ENCODE peak calls at places on chromosomes 6 and 20, in seven cellular contexts. B, S, Z, O, V, M and Q are unnamed samples. For H3K36me3, the result is how much of the 10 kb centered on the place peaks cover.

GRCh38 chr20:52082612-52083011 is 109.0 kb downstream of the ZFP64 start:
- DNase-seq in B (no peak), S (no peak), Z (no peak), O (no peak), V (no peak), M (no peak), Q (no peak)

GRCh38 chr6:160093946-160094345 is 27.7 kb upstream of the SLC22A1 start:
- DNase-seq in B (no peak), S (no peak), Z (no peak), O (no peak), V (no peak), M (no peak), Q (no peak)

GRCh38 chr6:41167173-41167963 is 4.5 kb upstream of the TREM2 start:
- DNase-seq in B (peak), S (peak), Z (no peak), O (no peak), V (no peak), M (peak), Q (no peak)

GRCh38 chr6:40391851-40392595 is 195.1 kb downstream of the LRFN2 start:
- DNase-seq in B (no peak), S (no peak), Z (no peak), O (no peak), V (no peak), M (no peak), Q (no peak)

GRCh38 chr20:4953881-4954280 is 47.4 kb downstream of the SLC23A2 start:
- DNase-seq in B (no peak), S (no peak), Z (no peak), O (no peak), V (no peak), M (no peak), Q (no peak)

GRCh38 chr20:16158976-16159286 is 414.3 kb downstream of the KIF16B start:
- DNase-seq in B (no peak), S (no peak), Z (no peak), O (no peak), V (no peak), M (no peak), Q (no peak)

GRCh38 chr20:25054995-25055629 is 2.8 kb downstream of the ACSS1 start:
- DNase-seq in B (no peak), S (no peak), Z (no peak), O (peak), V (no peak), M (no peak), Q (no peak)

GRCh38 chr6:44169886-44170570 is 11.4 kb downstream of the CAPN11 start:
- DNase-seq in B (no peak), S (no peak), Z (no peak), O (no peak), V (no peak), M (no peak), Q (no peak)

GRCh38 chr20:22381812-22382416 is 202.5 kb downstream of the FOXA2 start:
- DNase-seq in B (no peak), S (no peak), Z (no peak), O (no peak), V (no peak), M (no peak), Q (no peak)

DNA sequence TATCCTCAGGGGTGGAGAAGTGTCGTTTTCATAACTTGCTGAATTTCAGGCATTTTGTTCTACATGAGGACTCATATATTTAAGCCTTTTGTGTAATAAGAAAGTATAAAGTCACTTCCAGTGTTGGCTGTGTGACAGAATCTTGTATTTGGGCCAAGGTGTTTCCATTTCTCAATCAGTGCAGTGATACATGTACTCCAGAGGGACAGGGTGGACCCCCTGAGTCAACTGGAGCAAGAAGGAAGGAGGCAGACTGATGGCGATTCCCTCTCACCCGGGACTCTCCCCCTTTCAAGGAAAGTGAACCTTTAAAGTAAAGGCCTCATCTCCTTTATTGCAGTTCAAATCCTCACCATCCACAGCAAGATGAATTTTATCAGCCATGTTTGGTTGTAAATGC is 20.3 kb upstream of the MAPK13 start:
- DNase-seq in B (no peak), S (no peak), Z (no peak), O (no peak), V (no peak), M (no peak), Q (no peak)
- H3K36me3 ChIP-seq in B (under half), S (under half), Z (half or more), O (under half), V (under half), M (under half), Q (under half)

DNA sequence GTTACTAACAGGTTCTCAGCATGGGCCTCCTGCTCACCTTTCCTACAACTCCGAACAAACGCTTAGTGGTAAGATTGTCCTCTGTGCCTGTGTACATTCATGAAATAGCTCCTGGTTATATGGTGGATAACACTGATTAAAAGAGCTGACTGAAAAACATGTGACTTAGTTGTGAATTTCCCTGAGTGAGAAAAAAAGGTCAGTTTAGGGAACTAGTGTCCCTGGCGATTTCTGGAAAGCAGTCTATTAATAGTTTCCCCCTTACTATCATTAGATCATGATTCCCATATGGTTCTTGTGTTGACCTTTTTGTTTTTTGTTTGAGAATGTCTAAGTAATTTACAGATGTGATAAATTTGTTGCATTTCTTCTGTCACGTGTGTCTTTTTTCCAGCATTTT is 15.6 kb downstream of the SNRPC start:
- DNase-seq in B (no peak), S (no peak), Z (no peak), O (no peak), V (no peak), M (no peak), Q (no peak)
- H3K36me3 ChIP-seq in B (under half), S (under half), Z (half or more), O (under half), V (under half), M (under half), Q (under half)

GRCh38 chr20:53713328-53714056 is 119.9 kb upstream of the ZNF217 start:
- DNase-seq in B (no peak), S (no peak), Z (peak), O (no peak), V (no peak), M (no peak), Q (no peak)

GRCh38 chr20:53718622-53719021 is 125.0 kb upstream of the ZNF217 start:
- DNase-seq in B (no peak), S (no peak), Z (no peak), O (no peak), V (no peak), M (no peak), Q (no peak)

GRCh38 chr20:53718142-53718481 is 124.5 kb upstream of the ZNF217 start:
- DNase-seq in B (no peak), S (no peak), Z (no peak), O (no peak), V (no peak), M (no peak), Q (no peak)

GRCh38 chr20:53714524-53714923 is 120.9 kb upstream of the ZNF217 start:
- DNase-seq in B (no peak), S (no peak), Z (no peak), O (no peak), V (no peak), M (no peak), Q (no peak)

DNA sequence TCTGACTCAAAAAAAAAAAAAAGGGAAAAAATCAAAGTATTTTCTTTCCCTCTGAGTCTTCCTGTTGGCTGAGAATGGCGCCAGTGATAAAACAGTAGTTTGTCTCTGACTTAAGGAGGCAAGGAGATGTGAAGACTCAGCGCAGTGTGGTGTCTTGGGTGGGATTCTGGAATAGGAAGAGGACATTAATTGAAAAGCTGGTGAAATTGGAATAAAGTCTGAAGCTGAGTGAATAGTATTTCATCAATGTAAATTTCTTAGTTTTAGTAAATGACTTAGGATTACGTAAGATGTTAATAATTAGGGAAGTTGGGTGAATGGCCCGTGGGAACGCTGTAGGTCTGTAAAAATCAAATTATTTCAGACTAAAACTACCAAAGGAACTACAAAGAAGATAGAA is 122.7 kb upstream of the ZNF217 start:
- DNase-seq in B (no peak), S (no peak), Z (no peak), O (no peak), V (no peak), M (no peak), Q (no peak)
- H3K36me3 ChIP-seq in B (under half), S (under half), Z (under half), O (under half), V (under half), M (under half), Q (under half)

GRCh38 chr20:47225458-47225857 is 131.0 kb downstream of the ZMYND8 start:
- DNase-seq in B (no peak), S (no peak), Z (no peak), O (no peak), V (no peak), M (no peak), Q (no peak)
- H3K36me3 ChIP-seq in B (under half), S (under half), Z (half or more), O (under half), V (half or more), M (half or more), Q (under half)

DNA sequence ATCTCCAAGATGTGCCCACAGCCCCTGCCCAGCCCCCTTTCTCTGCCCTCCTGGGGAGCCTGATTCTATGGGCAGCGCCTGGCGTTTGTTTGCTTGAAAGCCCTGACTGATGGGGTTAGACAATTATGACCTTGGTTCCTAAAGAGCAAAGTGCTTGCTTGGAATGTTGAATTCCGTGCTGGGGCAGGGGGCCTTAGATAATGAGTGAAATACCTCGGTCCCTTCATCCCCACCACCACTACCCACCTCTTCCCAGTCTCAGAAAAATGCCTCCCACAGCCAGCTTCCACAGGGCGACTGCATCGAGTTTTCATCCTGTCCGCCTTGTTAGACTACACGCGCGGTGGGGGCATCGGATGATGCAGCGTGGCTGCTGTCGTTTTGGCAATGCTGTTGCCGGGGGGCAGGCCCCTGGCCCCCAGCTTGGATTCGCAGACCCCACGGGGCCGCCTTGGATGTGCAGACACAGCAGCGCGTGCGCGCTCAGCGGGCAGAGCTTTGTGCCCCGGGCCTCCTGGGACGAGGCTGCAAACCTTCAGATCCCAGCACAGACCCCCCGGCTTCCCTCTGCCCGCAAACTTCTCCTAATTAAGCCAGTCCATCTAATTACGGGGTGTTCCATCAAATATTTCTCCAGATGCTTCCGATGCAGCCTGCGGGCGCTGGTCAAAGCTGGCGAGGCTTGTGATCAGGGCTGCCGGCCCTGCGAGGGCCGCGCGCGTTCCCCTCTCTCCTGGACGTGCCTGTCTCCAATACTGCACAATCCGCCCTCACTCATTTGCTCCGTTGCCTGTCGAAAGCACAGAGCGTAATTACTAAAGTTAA is 86.1 kb downstream of the LINC00237 start:
- DNase-seq in B (no peak), S (no peak), Z (no peak), O (no peak), V (no peak), M (no peak), Q (no peak)
- H3K36me3 ChIP-seq in B (under half), S (under half), Z (under half), O (under half), V (under half), M (under half), Q (under half)